ENCODE peak calls at places on chromosomes 5 and 9, in eight cellular contexts. One of them, this sample, is unnamed.
A peak's percentile ranks its signal among the peaks of the same experiment; 100 is the strongest.

GRCh38 chr5:72441094-72441723 is 66.0 kb downstream of the ZNF366 start:
- DNase-seq in A549: no peak
- DNase-seq in activated CD4-positive, alpha-beta T cell treated with anti-CD3 and anti-CD28 coated beads, Interleukin-2, amount 50 U/mL, for 48 hours: no peak
- DNase-seq in fibroblast of villous mesenchyme: no peak
- DNase-seq in head of caudate nucleus: no peak
- DNase-seq in mammary epithelial cell: no peak
- DNase-seq in T-cell: no peak
- DNase-seq in NCI-H446: no peak
- DNase-seq in this sample: no peak

GRCh38 chr9:136140046-136140445 is 21.4 kb upstream of the TMEM250 start:
- DNase-seq in A549: no peak
- DNase-seq in activated CD4-positive, alpha-beta T cell treated with anti-CD3 and anti-CD28 coated beads, Interleukin-2, amount 50 U/mL, for 48 hours: no peak
- DNase-seq in fibroblast of villous mesenchyme: no peak
- DNase-seq in head of caudate nucleus: no peak
- DNase-seq in mammary epithelial cell: peak; percentile 89
- DNase-seq in T-cell: no peak
- DNase-seq in NCI-H446: no peak
- DNase-seq in this sample: no peak

GRCh38 chr5:32542216-32543059 is 42.9 kb upstream of the SUB1 start:
- DNase-seq in A549: no peak
- DNase-seq in activated CD4-positive, alpha-beta T cell treated with anti-CD3 and anti-CD28 coated beads, Interleukin-2, amount 50 U/mL, for 48 hours: peak; percentile 44
- DNase-seq in fibroblast of villous mesenchyme: peak; percentile 31
- DNase-seq in head of caudate nucleus: no peak
- DNase-seq in mammary epithelial cell: no peak
- DNase-seq in T-cell: no peak
- DNase-seq in NCI-H446: no peak
- DNase-seq in this sample: no peak

GRCh38 chr5:87002485-87002884 is 265.2 kb upstream of the RASA1 start:
- DNase-seq in A549: no peak
- DNase-seq in activated CD4-positive, alpha-beta T cell treated with anti-CD3 and anti-CD28 coated beads, Interleukin-2, amount 50 U/mL, for 48 hours: no peak
- DNase-seq in fibroblast of villous mesenchyme: no peak
- DNase-seq in head of caudate nucleus: no peak
- DNase-seq in mammary epithelial cell: no peak
- DNase-seq in T-cell: no peak
- DNase-seq in NCI-H446: no peak
- DNase-seq in this sample: no peak

GRCh38 chr9:89505795-89506385 is 8.0 kb upstream of the SEMA4D start:
- DNase-seq in A549: no peak
- DNase-seq in activated CD4-positive, alpha-beta T cell treated with anti-CD3 and anti-CD28 coated beads, Interleukin-2, amount 50 U/mL, for 48 hours: no peak
- DNase-seq in fibroblast of villous mesenchyme: no peak
- DNase-seq in head of caudate nucleus: no peak
- DNase-seq in mammary epithelial cell: no peak
- DNase-seq in T-cell: no peak
- DNase-seq in NCI-H446: no peak
- DNase-seq in this sample: no peak

GRCh38 chr9:121599186-121599871 is 52.1 kb upstream of the DAB2IP start:
- DNase-seq in A549: peak; percentile 84
- DNase-seq in activated CD4-positive, alpha-beta T cell treated with anti-CD3 and anti-CD28 coated beads, Interleukin-2, amount 50 U/mL, for 48 hours: no peak
- DNase-seq in fibroblast of villous mesenchyme: no peak
- DNase-seq in head of caudate nucleus: peak; percentile 31
- DNase-seq in mammary epithelial cell: peak; percentile 32
- DNase-seq in T-cell: no peak
- DNase-seq in NCI-H446: no peak
- DNase-seq in this sample: no peak

GRCh38 chr9:112971415-112971814 is 40.6 kb downstream of the ZNF883 start:
- DNase-seq in A549: no peak
- DNase-seq in activated CD4-positive, alpha-beta T cell treated with anti-CD3 and anti-CD28 coated beads, Interleukin-2, amount 50 U/mL, for 48 hours: peak; percentile 15
- DNase-seq in fibroblast of villous mesenchyme: peak; percentile 6
- DNase-seq in head of caudate nucleus: no peak
- DNase-seq in mammary epithelial cell: peak; percentile 11
- DNase-seq in T-cell: no peak
- DNase-seq in NCI-H446: no peak
- DNase-seq in this sample: no peak

GRCh38 chr5:58454025-58454424 is 5.9 kb downstream of the PLK2 start:
- DNase-seq in A549: no peak
- DNase-seq in activated CD4-positive, alpha-beta T cell treated with anti-CD3 and anti-CD28 coated beads, Interleukin-2, amount 50 U/mL, for 48 hours: no peak
- DNase-seq in fibroblast of villous mesenchyme: no peak
- DNase-seq in head of caudate nucleus: no peak
- DNase-seq in mammary epithelial cell: no peak
- DNase-seq in T-cell: no peak
- DNase-seq in NCI-H446: no peak
- DNase-seq in this sample: no peak

GRCh38 chr5:114223866-114224265 is 138.0 kb upstream of the KCNN2 start:
- DNase-seq in A549: no peak
- DNase-seq in activated CD4-positive, alpha-beta T cell treated with anti-CD3 and anti-CD28 coated beads, Interleukin-2, amount 50 U/mL, for 48 hours: no peak
- DNase-seq in fibroblast of villous mesenchyme: no peak
- DNase-seq in head of caudate nucleus: no peak
- DNase-seq in mammary epithelial cell: peak; percentile 35
- DNase-seq in T-cell: no peak
- DNase-seq in NCI-H446: no peak
- DNase-seq in this sample: no peak

GRCh38 chr5:170380361-170380951 is 8.7 kb downstream of the KCNMB1 start:
- DNase-seq in A549: no peak
- DNase-seq in activated CD4-positive, alpha-beta T cell treated with anti-CD3 and anti-CD28 coated beads, Interleukin-2, amount 50 U/mL, for 48 hours: no peak
- DNase-seq in fibroblast of villous mesenchyme: no peak
- DNase-seq in head of caudate nucleus: no peak
- DNase-seq in mammary epithelial cell: no peak
- DNase-seq in T-cell: no peak
- DNase-seq in NCI-H446: no peak
- DNase-seq in this sample: no peak

This sample was measured in CD4-positive, alpha-beta memory T cell.